ENCODE peak calls at places on chromosomes 6 and 20, in nine cellular contexts. R is DMS79, K is fibroblast of lung, P is T-cell, H is glomerular endothelial cell, T is neural crest cell, U is SIG-M5, B is transverse colon, O is left ventricle myocardium inferior. V is an unnamed sample.
A peak's percentile ranks its signal among the peaks of the same experiment; 100 is the strongest.

GRCh38 chr20:57287901-57288300 is 21.5 kb upstream of the BMP7 start:
- DNase-seq in R (no peak), K (no peak), P (no peak), H (no peak), T (no peak), U (no peak), B (no peak), O (no peak), V (no peak)

GRCh38 chr6:43715056-43715788 is 27.6 kb upstream of the MRPS18A start:
- DNase-seq in R (no peak), K (no peak), P (no peak), H (no peak), T (no peak), U (no peak), B (peak; percentile 65), O (no peak), V (no peak)

GRCh38 chr20:13412806-13413445 is 191.9 kb downstream of the ISM1 start:
- DNase-seq in R (no peak), K (peak; percentile 9), P (no peak), H (no peak), T (no peak), U (no peak), B (no peak), O (no peak), V (no peak)

GRCh38 chr6:112526594-112526993 is 179.5 kb downstream of the RFPL4B start:
- DNase-seq in R (no peak), K (no peak), P (no peak), H (no peak), T (no peak), U (no peak), B (no peak), O (no peak), V (no peak)

GRCh38 chr6:166516256-166516655 is 70.2 kb downstream of the RAMACL start:
- DNase-seq in R (no peak), K (no peak), P (no peak), H (no peak), T (no peak), U (no peak), B (no peak), O (no peak), V (no peak)

GRCh38 chr6:36273067-36273466 is 3.2 kb downstream of the PNPLA1 start:
- DNase-seq in R (no peak), K (no peak), P (no peak), H (no peak), T (no peak), U (no peak), B (no peak), O (no peak), V (no peak)

GRCh38 chr20:59149678-59150504 is 13.7 kb upstream of the ZNF831 start:
- DNase-seq in R (no peak), K (no peak), P (peak; percentile 79), H (no peak), T (no peak), U (no peak), B (peak; percentile 33), O (peak; percentile 25), V (no peak)

GRCh38 chr6:14819840-14820420 is 425.9 kb upstream of the JARID2 start:
- DNase-seq in R (no peak), K (no peak), P (no peak), H (no peak), T (no peak), U (no peak), B (no peak), O (no peak), V (no peak)

GRCh38 chr6:72533601-72534000 is 88.3 kb upstream of the KCNQ5 start:
- DNase-seq in R (no peak), K (peak; percentile 48), P (no peak), H (no peak), T (no peak), U (no peak), B (no peak), O (no peak), V (no peak)

GRCh38 chr20:17615645-17616479 is 46.0 kb downstream of the DSTN start:
- DNase-seq in R (no peak), K (no peak), P (no peak), H (no peak), T (no peak), U (peak; percentile 40), B (peak; percentile 10), O (no peak), V (no peak)

GRCh38 chr6:37648465-37649330 is 49.0 kb downstream of the MDGA1 start:
- DNase-seq in R (no peak), K (no peak), P (peak; percentile 11), H (no peak), T (no peak), U (no peak), B (no peak), O (no peak), V (no peak)

GRCh38 chr6:26250806-26251075 is 114.3 kb upstream of the BTN3A2 start:
- DNase-seq in R (peak; percentile 63), K (no peak), P (peak; percentile 39), H (no peak), T (no peak), U (no peak), B (peak; percentile 50), O (no peak), V (no peak)

GRCh38 chr6:130129781-130130246 is 92.9 kb downstream of the SAMD3 start:
- DNase-seq in R (no peak), K (peak; percentile 77), P (no peak), H (peak; percentile 52), T (no peak), U (no peak), B (no peak), O (no peak), V (no peak)

GRCh38 chr6:50780382-50780781 is 38.3 kb upstream of the TFAP2B start:
- DNase-seq in R (no peak), K (no peak), P (no peak), H (no peak), T (no peak), U (no peak), B (no peak), O (no peak), V (no peak)

GRCh38 chr20:20491110-20491783 is 123.3 kb downstream of the INSM1 start:
- DNase-seq in R (no peak), K (peak; percentile 85), P (no peak), H (no peak), T (no peak), U (no peak), B (no peak), O (no peak), V (no peak)

GRCh38 chr6:158142789-158143188 is 25.3 kb downstream of the SERAC1 start:
- DNase-seq in R (no peak), K (peak; percentile 79), P (no peak), H (no peak), T (no peak), U (no peak), B (no peak), O (no peak), V (no peak)

GRCh38 chr20:37575884-37576283 is 48.2 kb upstream of the BLCAP start:
- DNase-seq in R (no peak), K (no peak), P (no peak), H (no peak), T (no peak), U (no peak), B (no peak), O (no peak), V (no peak)

GRCh38 chr6:133923938-133924593 is 29.0 kb upstream of the TBPL1 start:
- DNase-seq in R (peak; percentile 42), K (peak; percentile 65), P (peak; percentile 43), H (peak; percentile 48), T (peak; percentile 63), U (no peak), B (peak; percentile 67), O (peak; percentile 25), V (peak; percentile 33)

GRCh38 chr6:115370202-115370601 is 690.5 kb downstream of the FRK start:
- DNase-seq in R (no peak), K (no peak), P (no peak), H (no peak), T (no peak), U (no peak), B (no peak), O (no peak), V (no peak)

GRCh38 chr20:37293301-37293943 is 4.0 kb downstream of the MANBAL start:
- DNase-seq in R (no peak), K (no peak), P (no peak), H (no peak), T (no peak), U (no peak), B (no peak), O (no peak), V (no peak)

GRCh38 chr20:17650816-17651760 is 31.0 kb downstream of the RRBP1 start:
- DNase-seq in R (no peak), K (no peak), P (no peak), H (no peak), T (no peak), U (no peak), B (no peak), O (no peak), V (no peak)

GRCh38 chr6:106517699-106518098 is 111.6 kb downstream of the RTN4IP1 start:
- DNase-seq in R (no peak), K (no peak), P (no peak), H (no peak), T (no peak), U (no peak), B (no peak), O (no peak), V (no peak)

GRCh38 chr20:9119776-9120175 is 50.9 kb downstream of the PLCB4 start:
- DNase-seq in R (no peak), K (peak; percentile 17), P (no peak), H (no peak), T (no peak), U (no peak), B (no peak), O (peak; percentile 62), V (no peak)

GRCh38 chr6:143513410-143513809 is 1.9 kb upstream of the FUCA2 start:
- DNase-seq in R (no peak), K (no peak), P (peak; percentile 26), H (no peak), T (no peak), U (no peak), B (peak; percentile 65), O (peak; percentile 18), V (no peak)

GRCh38 chr6:36069573-36069972 is 42.0 kb downstream of the MAPK14 start:
- DNase-seq in R (no peak), K (no peak), P (no peak), H (no peak), T (no peak), U (no peak), B (no peak), O (no peak), V (no peak)

GRCh38 chr20:1166963-1167720 is 17.6 kb downstream of the TMEM74B start:
- DNase-seq in R (no peak), K (no peak), P (no peak), H (peak; percentile 20), T (no peak), U (no peak), B (no peak), O (no peak), V (no peak)

GRCh38 chr6:104572901-104573300 is 286.8 kb downstream of the HACE1 start:
- DNase-seq in R (no peak), K (no peak), P (no peak), H (peak; percentile 62), T (no peak), U (no peak), B (no peak), O (no peak), V (no peak)

GRCh38 chr20:48142258-48142657 is 357.0 kb upstream of the SULF2 start:
- DNase-seq in R (peak; percentile 55), K (no peak), P (no peak), H (no peak), T (no peak), U (no peak), B (no peak), O (no peak), V (no peak)

GRCh38 chr6:28982476-28983266 is 22.4 kb downstream of the ZNF311 start:
- DNase-seq in R (no peak), K (peak; percentile 68), P (no peak), H (peak; percentile 70), T (no peak), U (peak; percentile 27), B (no peak), O (no peak), V (no peak)

GRCh38 chr6:51684603-51685002 is 402.8 kb downstream of the PKHD1 start:
- DNase-seq in R (no peak), K (no peak), P (no peak), H (no peak), T (no peak), U (no peak), B (no peak), O (no peak), V (no peak)

GRCh38 chr6:25456249-25456648 is 177.1 kb downstream of the CARMIL1 start:
- DNase-seq in R (no peak), K (no peak), P (no peak), H (no peak), T (no peak), U (no peak), B (no peak), O (no peak), V (no peak)